ENCODE peak calls at places on chromosomes 12 and 14, in six cellular contexts. O, X, Y, N, F and S are unnamed samples.

GRCh38 chr14:33098016-33098415 is 159.3 kb downstream of the NPAS3 start:
- DNase-seq in X (no peak), F (no peak), O (no peak), Y (no peak), N (no peak), S (no peak)

GRCh38 chr12:5796171-5797091 is 148.6 kb downstream of the ANO2 start:
- DNase-seq in X (peak; percentile 18), O (peak; percentile 1), Y (peak; percentile 81), N (peak; percentile 85), F (peak; percentile 33), S (peak; percentile 89)

GRCh38 chr12:99259040-99259934 is 388.3 kb upstream of the GARIN6 start:
- DNase-seq in Y (no peak), F (peak; percentile 12), O (no peak), N (no peak), X (no peak), S (no peak)

GRCh38 chr12:88994537-88994936 is 357.8 kb downstream of the DUSP6 start:
- DNase-seq in O (no peak), X (peak; percentile 43), F (no peak), N (no peak), Y (no peak), S (no peak)

GRCh38 chr14:74670726-74671125 is 42.2 kb downstream of the AREL1 start:
- DNase-seq in X (peak; percentile 52), N (no peak), F (no peak), Y (no peak), O (no peak), S (no peak)

GRCh38 chr12:95838125-95838524 is 20.6 kb upstream of the SNRPF start:
- DNase-seq in Y (no peak), F (peak; percentile 71), N (no peak), O (no peak), X (peak; percentile 98), S (peak; percentile 91)

GRCh38 chr14:70665448-70666363 is 24.0 kb downstream of the TTC9 start:
- DNase-seq in N (no peak), O (peak; percentile 50), Y (peak; percentile 65), X (no peak), F (no peak), S (peak; percentile 89)

GRCh38 chr14:69586420-69586819 is 11.7 kb upstream of the CCDC177 start:
- DNase-seq in F (no peak), Y (no peak), O (no peak), X (peak; percentile 54), N (no peak), S (no peak)

GRCh38 chr12:104055686-104056388 is 5.8 kb upstream of the GLT8D2 start:
- DNase-seq in O (no peak), N (no peak), X (peak; percentile 73), F (peak; percentile 92), Y (peak; percentile 65), S (peak; percentile 94)

GRCh38 chr12:34335819-34336262 is 313.5 kb downstream of the ALG10 start:
- DNase-seq in N (no peak), X (no peak), Y (no peak), F (no peak), O (no peak), S (peak; percentile 31)

GRCh38 chr12:39393890-39394289 is 49.0 kb downstream of the KIF21A start:
- DNase-seq in Y (no peak), X (no peak), N (peak; percentile 22), F (no peak), O (no peak), S (no peak)

GRCh38 chr14:98959410-98959809 is 312.6 kb downstream of the BCL11B start:
- DNase-seq in F (no peak), O (no peak), X (no peak), N (no peak), Y (no peak), S (no peak)